ENCODE peak calls at places on chromosomes 7 and 10, in nine cellular contexts. One of them, this sample, is unnamed. For H3K36me3, the result is how much of the 10 kb centered on the place peaks cover.

GRCh38 chr7:139426258-139427028 is 57.0 kb downstream of the KLRG2 start:
- DNase-seq in PC-3: no peak
- DNase-seq in prostate gland: no peak
- DNase-seq in cardiac muscle cell: no peak
- DNase-seq in NT2/D1: no peak
- DNase-seq in upper lobe of left lung: no peak
- DNase-seq in OCI-LY7: no peak
- DNase-seq in tibial artery: no peak
- DNase-seq in left ventricle myocardium inferior: peak
- DNase-seq in this sample: no peak

GRCh38 chr7:27248427-27248806 is 5.8 kb downstream of the EVX1 start:
- DNase-seq in tibial artery: no peak
- DNase-seq in prostate gland: no peak
- DNase-seq in OCI-LY7: no peak
- DNase-seq in upper lobe of left lung: no peak
- DNase-seq in PC-3: no peak
- DNase-seq in left ventricle myocardium inferior: no peak
- DNase-seq in cardiac muscle cell: no peak
- DNase-seq in NT2/D1: no peak
- DNase-seq in this sample: no peak

GRCh38 chr7:7956531-7957221 is 11.9 kb upstream of the GLCCI1 start:
- DNase-seq in upper lobe of left lung: no peak
- DNase-seq in OCI-LY7: no peak
- DNase-seq in NT2/D1: no peak
- DNase-seq in tibial artery: no peak
- DNase-seq in left ventricle myocardium inferior: no peak
- DNase-seq in prostate gland: no peak
- DNase-seq in PC-3: peak
- DNase-seq in cardiac muscle cell: no peak
- DNase-seq in this sample: no peak

GRCh38 chr7:23863209-23863798 is 153.3 kb downstream of the STK31 start:
- DNase-seq in upper lobe of left lung: no peak
- DNase-seq in PC-3: peak
- DNase-seq in OCI-LY7: peak
- DNase-seq in left ventricle myocardium inferior: no peak
- DNase-seq in tibial artery: no peak
- DNase-seq in NT2/D1: peak
- DNase-seq in cardiac muscle cell: peak
- DNase-seq in prostate gland: no peak
- DNase-seq in this sample: no peak

GRCh38 chr7:944744-945143 is 9.7 kb downstream of the ADAP1 start:
- DNase-seq in prostate gland: no peak
- DNase-seq in upper lobe of left lung: no peak
- DNase-seq in OCI-LY7: no peak
- DNase-seq in tibial artery: no peak
- DNase-seq in PC-3: no peak
- DNase-seq in left ventricle myocardium inferior: no peak
- DNase-seq in cardiac muscle cell: no peak
- DNase-seq in NT2/D1: no peak
- DNase-seq in this sample: no peak

GRCh38 chr7:39904077-39904486 is 46.0 kb upstream of the CDK13 start:
- DNase-seq in prostate gland: no peak
- DNase-seq in tibial artery: no peak
- DNase-seq in NT2/D1: no peak
- DNase-seq in cardiac muscle cell: peak
- DNase-seq in OCI-LY7: no peak
- DNase-seq in upper lobe of left lung: no peak
- DNase-seq in left ventricle myocardium inferior: no peak
- DNase-seq in PC-3: no peak
- DNase-seq in this sample: no peak

GRCh38 chr10:79438021-79438698 is 7.3 kb downstream of the ZCCHC24 start:
- DNase-seq in PC-3: peak
- DNase-seq in cardiac muscle cell: no peak
- DNase-seq in left ventricle myocardium inferior: no peak
- DNase-seq in upper lobe of left lung: no peak
- DNase-seq in prostate gland: no peak
- DNase-seq in OCI-LY7: no peak
- DNase-seq in NT2/D1: no peak
- DNase-seq in tibial artery: peak
- DNase-seq in this sample: no peak

GRCh38 chr7:4265056-4265455 is 417.0 kb upstream of the FOXK1 start:
- DNase-seq in PC-3: no peak
- DNase-seq in NT2/D1: no peak
- DNase-seq in cardiac muscle cell: no peak
- DNase-seq in prostate gland: no peak
- DNase-seq in tibial artery: no peak
- DNase-seq in OCI-LY7: no peak
- DNase-seq in upper lobe of left lung: peak
- DNase-seq in left ventricle myocardium inferior: no peak
- DNase-seq in this sample: no peak

GRCh38 chr10:77606751-77607150 is 30.9 kb downstream of the KCNMA1 start:
- DNase-seq in prostate gland: no peak
- DNase-seq in NT2/D1: no peak
- DNase-seq in PC-3: peak
- DNase-seq in tibial artery: no peak
- DNase-seq in OCI-LY7: no peak
- DNase-seq in cardiac muscle cell: no peak
- DNase-seq in left ventricle myocardium inferior: no peak
- DNase-seq in upper lobe of left lung: no peak
- DNase-seq in this sample: peak

GRCh38 chr10:21687197-21687993 is 153.4 kb downstream of the MLLT10 start:
- DNase-seq in upper lobe of left lung: no peak
- DNase-seq in left ventricle myocardium inferior: no peak
- DNase-seq in PC-3: peak
- DNase-seq in OCI-LY7: no peak
- DNase-seq in prostate gland: no peak
- DNase-seq in tibial artery: no peak
- DNase-seq in cardiac muscle cell: peak
- DNase-seq in NT2/D1: no peak
- DNase-seq in this sample: no peak

GRCh38 chr7:66886152-66886551 is 34.9 kb upstream of the TMEM248 start:
- DNase-seq in PC-3: no peak
- DNase-seq in prostate gland: no peak
- DNase-seq in tibial artery: no peak
- DNase-seq in cardiac muscle cell: no peak
- DNase-seq in upper lobe of left lung: no peak
- DNase-seq in OCI-LY7: no peak
- DNase-seq in left ventricle myocardium inferior: no peak
- DNase-seq in NT2/D1: no peak
- DNase-seq in this sample: no peak

GRCh38 chr10:93462881-93463280 is 19.3 kb downstream of the MYOF start:
- DNase-seq in upper lobe of left lung: no peak
- DNase-seq in prostate gland: no peak
- DNase-seq in left ventricle myocardium inferior: no peak
- DNase-seq in NT2/D1: no peak
- DNase-seq in tibial artery: no peak
- DNase-seq in PC-3: peak
- DNase-seq in cardiac muscle cell: peak
- DNase-seq in OCI-LY7: peak
- DNase-seq in this sample: no peak

GRCh38 chr7:93717217-93717900 is 142.8 kb upstream of the CALCR start:
- DNase-seq in tibial artery: no peak
- DNase-seq in left ventricle myocardium inferior: no peak
- DNase-seq in cardiac muscle cell: peak
- DNase-seq in NT2/D1: no peak
- DNase-seq in prostate gland: no peak
- DNase-seq in upper lobe of left lung: no peak
- DNase-seq in OCI-LY7: no peak
- DNase-seq in PC-3: peak
- DNase-seq in this sample: no peak

GRCh38 chr10:111129348-111129747 is 52.5 kb downstream of the ADRA2A start:
- DNase-seq in left ventricle myocardium inferior: no peak
- DNase-seq in cardiac muscle cell: no peak
- DNase-seq in upper lobe of left lung: no peak
- DNase-seq in tibial artery: no peak
- DNase-seq in PC-3: no peak
- DNase-seq in OCI-LY7: no peak
- DNase-seq in NT2/D1: no peak
- DNase-seq in prostate gland: no peak
- DNase-seq in this sample: no peak

GRCh38 chr7:127961787-127962463 is 69.3 kb downstream of the LRRC4 start:
- DNase-seq in upper lobe of left lung: no peak
- DNase-seq in OCI-LY7: no peak
- DNase-seq in NT2/D1: no peak
- DNase-seq in PC-3: no peak
- DNase-seq in left ventricle myocardium inferior: no peak
- DNase-seq in prostate gland: no peak
- DNase-seq in tibial artery: no peak
- DNase-seq in cardiac muscle cell: no peak
- DNase-seq in this sample: no peak

GRCh38 chr7:31068006-31068675 is 16.0 kb downstream of the ADCYAP1R1 start:
- DNase-seq in OCI-LY7: no peak
- DNase-seq in tibial artery: peak
- DNase-seq in left ventricle myocardium inferior: peak
- DNase-seq in prostate gland: no peak
- DNase-seq in PC-3: no peak
- DNase-seq in cardiac muscle cell: no peak
- DNase-seq in upper lobe of left lung: no peak
- DNase-seq in NT2/D1: no peak
- DNase-seq in this sample: no peak

GRCh38 chr7:29102554-29103151 is 43.7 kb downstream of the CPVL start:
- DNase-seq in NT2/D1: peak
- DNase-seq in left ventricle myocardium inferior: peak
- DNase-seq in cardiac muscle cell: peak
- DNase-seq in OCI-LY7: peak
- DNase-seq in prostate gland: peak
- DNase-seq in PC-3: peak
- DNase-seq in tibial artery: peak
- DNase-seq in upper lobe of left lung: no peak
- DNase-seq in this sample: peak

DNA sequence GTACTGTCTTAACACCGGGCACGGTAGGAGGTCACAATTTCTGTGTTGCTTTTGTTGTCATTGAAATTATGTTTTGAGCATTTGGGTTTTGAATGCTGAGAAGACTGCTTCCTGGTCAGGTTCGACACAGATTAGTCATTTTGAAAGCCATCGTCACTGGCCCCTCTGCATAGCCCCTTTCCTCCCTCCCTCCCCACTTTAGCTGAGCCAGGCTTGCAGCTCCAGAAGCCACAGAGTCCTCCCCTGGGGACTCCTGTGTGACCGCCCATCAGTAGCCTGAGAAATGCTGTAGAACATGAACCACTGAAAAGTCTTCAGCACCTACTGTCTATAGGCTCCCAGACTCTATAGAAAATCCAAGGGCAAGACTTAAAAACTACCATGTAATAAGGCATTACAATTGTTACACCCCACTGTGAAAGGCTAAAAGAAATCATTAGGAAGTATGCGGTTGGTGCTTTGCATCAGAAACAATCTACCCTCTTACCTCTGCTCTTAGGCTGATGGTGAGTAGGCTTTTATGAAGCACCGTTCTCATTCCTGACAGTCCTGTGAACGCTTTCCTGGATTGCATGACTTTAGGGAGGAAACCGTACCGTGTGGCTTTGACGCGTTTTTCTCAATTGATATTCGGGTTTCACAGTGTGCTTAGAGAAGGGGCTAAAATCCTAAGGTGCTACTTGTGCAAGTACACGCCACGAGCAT is 24.8 kb downstream of the JCAD start:
- DNase-seq in PC-3: no peak
- DNase-seq in left ventricle myocardium inferior: no peak
- DNase-seq in OCI-LY7: no peak
- DNase-seq in NT2/D1: peak
- DNase-seq in cardiac muscle cell: no peak
- DNase-seq in prostate gland: no peak
- DNase-seq in tibial artery: no peak
- DNase-seq in upper lobe of left lung: no peak
- DNase-seq in this sample: no peak
- H3K36me3 ChIP-seq in PC-3: under half
- H3K36me3 ChIP-seq in left ventricle myocardium inferior: under half
- H3K36me3 ChIP-seq in OCI-LY7: under half
- H3K36me3 ChIP-seq in NT2/D1: under half
- H3K36me3 ChIP-seq in cardiac muscle cell: under half
- H3K36me3 ChIP-seq in prostate gland: under half
- H3K36me3 ChIP-seq in tibial artery: under half
- H3K36me3 ChIP-seq in upper lobe of left lung: under half
- H3K36me3 ChIP-seq in this sample: under half

GRCh38 chr10:95328013-95328412 is 37.2 kb upstream of the PDLIM1 start:
- DNase-seq in PC-3: no peak
- DNase-seq in tibial artery: no peak
- DNase-seq in prostate gland: no peak
- DNase-seq in upper lobe of left lung: no peak
- DNase-seq in NT2/D1: no peak
- DNase-seq in left ventricle myocardium inferior: no peak
- DNase-seq in cardiac muscle cell: no peak
- DNase-seq in OCI-LY7: no peak
- DNase-seq in this sample: no peak
- H3K36me3 ChIP-seq in PC-3: under half
- H3K36me3 ChIP-seq in tibial artery: half or more
- H3K36me3 ChIP-seq in prostate gland: under half
- H3K36me3 ChIP-seq in upper lobe of left lung: under half
- H3K36me3 ChIP-seq in NT2/D1: under half
- H3K36me3 ChIP-seq in left ventricle myocardium inferior: half or more
- H3K36me3 ChIP-seq in cardiac muscle cell: under half
- H3K36me3 ChIP-seq in OCI-LY7: under half
- H3K36me3 ChIP-seq in this sample: under half

DNA sequence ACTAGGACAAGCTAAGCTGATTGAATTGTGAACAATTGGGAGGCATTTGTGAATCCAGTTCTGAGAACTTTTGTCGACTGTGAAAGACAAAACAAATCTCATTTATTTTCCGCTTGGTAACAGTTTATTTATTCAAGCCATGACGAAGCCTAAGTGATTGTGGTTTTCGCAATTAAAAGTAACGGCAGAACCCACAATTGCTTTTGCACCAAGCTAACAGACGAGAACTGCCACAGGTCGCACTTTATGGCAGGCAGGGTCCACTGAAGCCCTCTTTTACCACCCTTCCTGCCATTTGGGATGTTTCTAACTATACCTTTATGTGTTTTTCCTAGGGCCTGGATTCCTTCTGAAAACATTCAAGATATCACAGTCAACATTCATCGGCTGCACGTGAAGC is 111.2 kb downstream of the ZMYND11 start:
- DNase-seq in OCI-LY7: no peak
- DNase-seq in upper lobe of left lung: no peak
- DNase-seq in tibial artery: no peak
- DNase-seq in PC-3: no peak
- DNase-seq in NT2/D1: no peak
- DNase-seq in left ventricle myocardium inferior: no peak
- DNase-seq in prostate gland: no peak
- DNase-seq in cardiac muscle cell: no peak
- DNase-seq in this sample: no peak
- H3K36me3 ChIP-seq in OCI-LY7: under half
- H3K36me3 ChIP-seq in upper lobe of left lung: half or more
- H3K36me3 ChIP-seq in tibial artery: half or more
- H3K36me3 ChIP-seq in PC-3: under half
- H3K36me3 ChIP-seq in NT2/D1: under half
- H3K36me3 ChIP-seq in left ventricle myocardium inferior: half or more
- H3K36me3 ChIP-seq in prostate gland: under half
- H3K36me3 ChIP-seq in cardiac muscle cell: under half
- H3K36me3 ChIP-seq in this sample: under half

DNA sequence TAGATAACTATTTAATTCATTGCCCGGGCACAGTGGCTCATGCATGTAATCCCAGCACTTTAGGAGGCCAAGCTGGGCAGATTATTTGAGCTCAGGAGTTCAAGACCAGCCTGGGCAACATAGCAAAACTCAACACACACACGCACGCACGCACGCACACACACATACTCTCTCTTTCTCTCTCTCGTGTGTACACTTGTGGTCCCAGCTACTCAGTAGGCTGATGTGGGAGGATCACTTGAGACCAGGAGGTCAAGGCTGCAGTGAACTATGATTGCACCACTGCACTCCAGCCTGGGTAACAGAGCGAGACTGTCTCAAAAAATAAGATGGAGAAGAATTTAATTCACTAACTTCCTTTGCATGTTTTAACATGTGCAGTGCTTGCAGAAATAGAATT is 38.1 kb downstream of the PTPN12 start:
- DNase-seq in NT2/D1: no peak
- DNase-seq in left ventricle myocardium inferior: no peak
- DNase-seq in PC-3: no peak
- DNase-seq in prostate gland: no peak
- DNase-seq in upper lobe of left lung: no peak
- DNase-seq in cardiac muscle cell: no peak
- DNase-seq in OCI-LY7: no peak
- DNase-seq in tibial artery: no peak
- DNase-seq in this sample: no peak
- H3K36me3 ChIP-seq in NT2/D1: half or more
- H3K36me3 ChIP-seq in left ventricle myocardium inferior: half or more
- H3K36me3 ChIP-seq in PC-3: under half
- H3K36me3 ChIP-seq in prostate gland: under half
- H3K36me3 ChIP-seq in upper lobe of left lung: half or more
- H3K36me3 ChIP-seq in cardiac muscle cell: under half
- H3K36me3 ChIP-seq in OCI-LY7: under half
- H3K36me3 ChIP-seq in tibial artery: under half
- H3K36me3 ChIP-seq in this sample: under half

This sample was measured in breast epithelium.